ENCODE peak calls at places on chromosome 18, in nine cellular contexts. Q is Calu3; D is CD8-positive, alpha-beta T cell; M is kidney; F is nephron progenitor cell; B is fibroblast of the aortic adventitia; Z is endothelial cell; L is Caco-2; V is WERI-Rb-1. O is an unnamed sample.

GRCh38 chr18:2911533-2911932 is 64.7 kb downstream of the EMILIN2 start:
- DNase-seq in L (no peak), Q (no peak), F (no peak), B (no peak), V (no peak), Z (no peak), D (no peak), M (no peak), O (no peak)

GRCh38 chr18:76522104-76522503 is 27.1 kb upstream of the ZNF516 start:
- DNase-seq in D (no peak), Z (peak), Q (no peak), L (no peak), F (peak), M (peak), V (no peak), B (no peak), O (peak)

GRCh38 chr18:5488844-5489243 is 55.0 kb downstream of the EPB41L3 start:
- DNase-seq in V (no peak), Z (no peak), D (no peak), M (no peak), L (no peak), Q (no peak), F (no peak), B (peak), O (no peak)

GRCh38 chr18:33821503-33821902 is 243.5 kb downstream of the ASXL3 start:
- DNase-seq in D (no peak), L (no peak), V (no peak), Z (no peak), B (peak), F (no peak), Q (no peak), M (no peak), O (no peak)

GRCh38 chr18:79898952-79899608 is 52.4 kb downstream of the SLC66A2 start:
- DNase-seq in M (peak), Q (no peak), D (no peak), F (no peak), Z (no peak), L (no peak), B (no peak), V (peak), O (no peak)

GRCh38 chr18:31998880-31999279 is 19.7 kb upstream of the RNF125 start:
- DNase-seq in F (no peak), L (no peak), M (no peak), D (no peak), Q (no peak), B (no peak), Z (no peak), V (no peak), O (no peak)

GRCh38 chr18:43049021-43049420 is 66.5 kb downstream of the RIT2 start:
- DNase-seq in V (no peak), D (no peak), M (no peak), Z (no peak), B (peak), L (no peak), Q (no peak), F (no peak), O (no peak)

GRCh38 chr18:39743463-39743862 is 2177.9 kb upstream of the CELF4 start:
- DNase-seq in F (no peak), D (no peak), Z (no peak), L (no peak), M (no peak), B (no peak), V (no peak), Q (no peak), O (no peak)

GRCh38 chr18:60675801-60676200 is 303.2 kb upstream of the MC4R start:
- DNase-seq in L (no peak), D (no peak), B (no peak), Z (no peak), F (no peak), Q (no peak), M (no peak), V (no peak), O (no peak)

GRCh38 chr18:44870631-44871502 is 190.2 kb downstream of the SETBP1 start:
- DNase-seq in Z (no peak), F (no peak), D (no peak), B (no peak), Q (no peak), V (no peak), L (no peak), M (no peak), O (no peak)

GRCh38 chr18:47931707-47932103 is 1.2 kb upstream of the SMAD2 start:
- DNase-seq in Q (peak), F (no peak), D (peak), Z (peak), V (peak), B (no peak), M (no peak), L (peak), O (peak)

GRCh38 chr18:55247032-55247431 is 287.8 kb upstream of the CCDC68 start:
- DNase-seq in Z (no peak), V (no peak), D (no peak), M (no peak), B (no peak), L (no peak), Q (no peak), F (no peak), O (no peak)

DNA sequence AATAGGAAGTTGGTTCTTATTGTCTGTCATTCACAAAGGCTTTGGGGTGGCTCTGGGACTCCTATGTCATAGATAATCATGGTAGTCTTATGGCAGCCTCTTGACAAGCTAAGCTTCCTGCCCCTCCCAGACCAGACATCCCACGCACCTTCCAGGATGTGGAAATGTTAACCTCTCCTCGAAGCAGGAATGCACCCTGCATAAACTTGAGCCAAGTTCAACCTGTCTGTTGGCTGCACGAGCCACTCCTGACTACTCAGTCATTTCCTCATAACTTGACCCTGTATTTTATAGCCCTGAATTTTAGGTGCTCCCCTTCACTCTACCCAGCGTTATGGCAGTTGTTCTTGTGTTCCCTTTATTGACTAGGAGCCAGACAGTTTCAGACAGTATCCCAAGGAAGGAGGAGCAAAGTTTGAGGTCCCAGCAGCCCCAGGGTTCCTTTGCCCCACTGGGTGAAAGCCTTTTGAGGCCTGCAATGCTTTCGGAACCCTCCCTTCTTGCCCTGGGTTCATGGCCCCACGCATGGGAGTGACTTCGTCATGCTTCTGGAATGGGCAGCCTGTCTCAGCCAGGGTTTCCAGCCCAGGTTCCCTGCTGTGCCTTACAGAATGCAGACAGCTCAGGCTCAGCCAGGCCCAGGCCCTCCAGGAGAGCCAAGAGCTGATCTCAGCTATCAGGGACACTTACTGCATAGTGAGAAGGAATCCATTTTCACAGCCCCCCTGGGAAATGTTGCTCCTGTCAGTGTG is 15.6 kb upstream of the INO80C start:
- DNase-seq in V (no peak), Z (no peak), F (peak), D (no peak), B (peak), L (no peak), Q (peak), M (no peak), O (no peak)
- TF ChIP-seq CTCF in V (no peak), Z (no peak), F (no peak), D (no peak), B (no peak), L (no peak), Q (no peak), M (no peak), O (no peak)

GRCh38 chr18:50194623-50195532 is at the start of gene MYO5B:
- DNase-seq in D (peak), Q (peak), F (peak), M (peak), L (peak), V (peak), Z (peak), B (no peak), O (peak)
- TF ChIP-seq CTCF in D (no peak), Q (peak), F (no peak), M (peak), L (no peak), V (peak), Z (peak), B (no peak), O (peak)

DNA sequence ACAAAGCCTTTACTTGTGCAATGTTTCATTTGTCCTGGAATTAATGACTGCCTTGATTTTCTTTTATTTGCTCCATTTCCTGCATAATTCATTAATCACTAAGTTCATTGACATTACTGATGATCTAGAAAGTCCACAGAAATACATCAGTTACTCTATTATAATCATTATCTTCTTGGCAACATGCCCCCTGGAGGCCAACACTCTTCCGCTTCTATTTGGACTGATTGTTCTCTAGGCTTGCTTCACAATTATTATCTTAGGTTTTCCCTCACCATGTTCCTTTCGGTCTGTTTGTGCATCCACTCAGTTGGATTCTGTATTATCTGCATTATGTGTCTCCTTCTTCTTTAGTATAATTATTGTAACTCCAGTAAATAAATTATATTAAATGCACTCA is 461.0 kb upstream of the CDH2 start:
- DNase-seq in V (no peak), Z (no peak), Q (no peak), B (no peak), M (no peak), L (no peak), F (no peak), D (no peak), O (no peak)
- TF ChIP-seq CTCF in V (no peak), Z (peak), Q (no peak), B (no peak), M (no peak), L (no peak), F (no peak), D (no peak), O (peak)

GRCh38 chr18:34880882-34881852 is 160.0 kb upstream of the MAPRE2 start:
- DNase-seq in M (no peak), L (no peak), V (no peak), D (no peak), B (peak), F (no peak), Z (no peak), Q (no peak), O (no peak)
- TF ChIP-seq CTCF in M (no peak), L (peak), V (no peak), D (no peak), B (peak), F (no peak), Z (no peak), Q (no peak), O (peak)

GRCh38 chr18:74897971-74898657 is 300.4 kb downstream of the ZNF407 start:
- DNase-seq in V (no peak), F (no peak), L (no peak), M (no peak), B (peak), D (no peak), Q (no peak), Z (no peak), O (no peak)

GRCh38 chr18:74898965-74899364 is 301.3 kb downstream of the ZNF407 start:
- DNase-seq in V (no peak), Q (no peak), B (peak), Z (no peak), D (no peak), F (no peak), M (no peak), L (no peak), O (no peak)

GRCh38 chr18:74899554-74899953 is 301.9 kb downstream of the ZNF407 start:
- DNase-seq in Q (peak), F (no peak), D (no peak), L (no peak), M (peak), Z (no peak), V (no peak), B (peak), O (no peak)

GRCh38 chr18:74895686-74896085 is 298.0 kb downstream of the ZNF407 start:
- DNase-seq in Q (no peak), Z (no peak), B (peak), L (no peak), D (no peak), V (no peak), F (no peak), M (no peak), O (no peak)

DNA sequence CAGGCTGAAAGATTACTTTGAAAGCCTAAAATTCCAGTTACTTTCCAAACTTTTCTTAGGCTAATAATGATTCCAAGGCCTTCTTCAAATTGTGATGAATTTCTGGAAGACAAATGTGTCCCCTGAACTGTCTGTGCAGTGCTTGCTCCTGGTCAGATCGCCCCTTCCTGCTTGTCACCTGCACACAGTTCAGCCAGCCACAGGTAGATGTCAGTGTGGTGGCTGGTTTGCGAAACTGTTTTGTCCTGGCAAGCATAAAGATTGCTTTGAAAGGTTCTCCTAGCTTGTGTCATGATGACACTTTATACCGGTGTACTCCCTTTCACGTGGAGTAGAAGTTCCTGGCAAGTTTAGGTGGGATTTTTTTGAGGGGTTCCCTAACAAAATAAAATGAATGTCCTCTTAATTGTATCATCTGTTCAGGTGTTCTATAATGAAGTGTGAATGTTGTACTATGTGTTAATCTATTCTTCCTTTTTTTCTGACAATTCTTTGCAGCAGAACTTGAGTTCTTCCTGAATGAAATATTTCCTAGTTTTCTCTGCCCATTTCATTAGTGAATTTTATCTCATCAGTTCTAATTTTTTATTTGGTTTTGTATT is 298.8 kb downstream of the ZNF407 start:
- DNase-seq in Z (peak), F (peak), Q (peak), D (peak), M (no peak), L (peak), V (peak), B (peak), O (no peak)
- TF ChIP-seq CTCF in Z (peak), F (peak), Q (peak), D (peak), M (peak), L (peak), V (peak), B (peak), O (peak)

DNA sequence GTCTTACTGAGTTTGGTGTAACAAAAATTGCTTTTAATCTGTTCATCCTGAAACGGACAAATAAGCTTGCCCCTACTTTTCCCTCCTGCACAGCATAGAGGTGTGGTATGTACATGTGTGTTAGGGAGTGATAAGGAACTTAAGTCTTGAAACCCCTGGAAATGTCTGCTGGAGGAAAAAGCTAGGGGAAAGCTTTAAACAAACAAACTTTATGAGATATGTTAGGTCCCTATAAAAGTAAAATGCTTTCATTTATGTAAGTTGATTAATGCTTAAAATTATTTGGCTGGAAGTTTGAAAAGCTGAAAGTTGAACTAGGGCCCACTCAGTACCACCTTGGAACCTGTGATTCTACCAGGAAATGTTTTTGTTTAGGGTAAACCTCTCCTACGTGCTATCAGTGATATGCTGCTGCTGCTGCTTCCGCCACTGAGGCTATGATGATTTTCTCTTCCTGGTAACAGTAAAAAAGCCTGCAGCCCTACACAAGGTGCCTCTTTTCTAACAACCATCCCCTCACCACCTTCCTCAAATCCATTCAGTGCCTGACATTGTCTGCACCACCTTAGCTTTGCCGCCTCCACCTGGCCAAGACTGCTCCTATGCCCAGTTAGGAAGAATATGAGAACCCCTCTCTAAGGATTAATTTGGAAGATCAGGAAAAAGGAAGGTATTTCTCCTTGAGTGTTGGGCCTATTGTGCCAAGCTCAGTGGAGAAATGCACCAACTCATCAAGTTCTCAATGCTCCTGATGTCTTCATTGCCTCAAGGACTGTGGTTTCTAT is 2.5 kb upstream of the YES1 start:
- DNase-seq in Z (peak), M (no peak), Q (peak), L (no peak), B (no peak), F (no peak), D (no peak), V (no peak), O (no peak)
- TF ChIP-seq CTCF in Z (no peak), M (no peak), Q (no peak), L (no peak), B (no peak), F (no peak), D (no peak), V (no peak), O (no peak)

DNA sequence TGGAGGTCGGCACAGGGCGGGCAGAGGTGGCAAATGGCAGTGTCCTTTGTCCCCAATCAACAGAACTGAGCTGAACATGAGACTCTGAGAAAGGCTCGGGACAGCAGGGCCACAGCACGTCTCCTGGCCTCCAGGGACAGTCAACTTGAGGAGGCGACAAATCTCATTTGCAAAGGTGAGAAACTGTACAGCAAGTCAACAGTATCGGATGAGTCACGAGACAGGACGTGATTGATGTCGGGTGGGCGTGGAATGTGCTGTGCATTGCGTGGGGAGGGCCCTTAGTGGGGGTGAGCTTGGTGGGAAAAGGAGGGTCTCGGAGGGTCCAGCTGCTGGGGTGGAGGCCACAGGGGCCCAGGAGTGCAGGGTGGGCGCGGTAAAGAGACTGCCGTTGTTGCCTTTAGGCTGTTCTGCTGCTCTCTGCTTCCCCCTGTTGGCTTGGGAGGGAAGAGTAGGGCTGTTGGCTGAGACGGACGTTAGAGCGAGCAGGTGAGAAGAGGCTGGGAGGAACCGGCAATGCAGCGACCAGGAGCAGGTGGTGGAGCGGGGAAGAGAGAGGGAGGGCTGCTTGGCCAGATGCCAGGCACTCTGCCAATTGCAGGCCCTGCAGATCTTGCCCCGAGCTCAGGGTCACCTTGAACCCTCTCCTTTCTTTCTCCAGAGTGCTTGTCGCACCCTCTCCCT is 164.3 kb downstream of the BCL2 start:
- DNase-seq in L (no peak), B (no peak), F (peak), Z (peak), D (peak), V (peak), M (peak), Q (peak), O (peak)
- TF ChIP-seq CTCF in L (peak), B (peak), F (peak), Z (peak), D (peak), V (peak), M (peak), Q (peak), O (peak)

GRCh38 chr18:12279781-12280531 is 25.8 kb downstream of the CIDEA start:
- DNase-seq in D (no peak), F (no peak), M (no peak), L (no peak), Q (no peak), V (no peak), B (no peak), Z (no peak), O (no peak)

GRCh38 chr18:12278153-12278764 is 24.1 kb downstream of the CIDEA start:
- DNase-seq in B (no peak), Z (no peak), D (no peak), L (no peak), M (no peak), V (peak), F (no peak), Q (peak), O (no peak)

GRCh38 chr18:12276736-12277554 is 22.8 kb downstream of the CIDEA start:
- DNase-seq in V (no peak), Q (no peak), B (no peak), Z (no peak), M (no peak), L (no peak), D (no peak), F (no peak), O (no peak)

GRCh38 chr18:12281861-12282260 is 26.2 kb upstream of the TUBB6 start:
- DNase-seq in L (no peak), D (no peak), F (no peak), B (no peak), M (no peak), V (no peak), Z (no peak), Q (no peak), O (no peak)

DNA sequence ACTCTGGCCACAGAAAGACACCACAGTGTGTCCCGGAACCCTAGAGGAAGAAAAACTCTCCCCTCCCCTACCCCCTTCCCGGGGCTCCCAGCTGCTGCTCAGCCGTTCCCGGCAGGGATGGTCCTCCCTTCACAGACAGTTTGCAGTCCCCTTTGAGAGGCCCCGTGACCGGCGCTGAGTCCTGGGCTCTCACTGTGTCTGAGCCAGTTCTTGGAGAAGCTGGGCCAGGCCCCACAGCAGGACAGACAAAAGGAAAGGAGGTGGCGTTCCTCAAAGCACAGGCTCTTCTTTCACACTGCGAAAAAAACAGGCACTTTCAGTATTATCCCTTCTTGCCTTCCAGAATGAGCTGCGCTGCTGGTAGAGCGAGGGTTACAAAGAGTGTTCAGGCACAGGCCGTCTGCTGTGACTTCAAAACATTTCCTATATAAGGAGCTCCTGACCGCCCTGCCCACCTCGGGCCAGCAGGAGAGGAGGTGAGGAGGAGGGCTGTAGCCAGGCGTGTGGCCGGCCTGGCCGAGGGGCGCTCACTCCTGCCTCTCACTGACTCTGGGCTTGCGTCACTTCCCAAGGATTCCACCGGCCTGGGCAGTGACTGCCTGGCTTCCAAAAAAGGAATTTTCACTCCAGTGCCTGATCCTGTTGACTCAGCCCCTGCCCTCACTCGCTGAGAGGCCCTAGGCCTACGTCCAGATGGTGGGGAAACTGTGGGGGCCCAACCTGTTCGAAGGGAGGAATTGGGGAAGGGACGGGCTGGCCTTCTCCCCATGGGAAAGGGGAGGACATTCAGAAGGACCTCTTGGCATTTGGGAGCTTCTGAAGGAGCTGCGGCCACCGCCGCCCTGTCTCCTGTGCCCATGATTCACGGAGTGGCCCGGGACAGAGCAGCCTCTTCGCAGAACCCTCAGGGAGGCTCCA is 24.9 kb downstream of the CIDEA start:
- DNase-seq in Q (no peak), B (peak), Z (peak), V (no peak), F (peak), L (peak), D (no peak), M (peak), O (peak)
- TF ChIP-seq CTCF in Q (no peak), B (peak), Z (no peak), V (no peak), F (no peak), L (peak), D (no peak), M (no peak), O (no peak)

O was measured in neural crest cell.